ENCODE peak calls at places on chromosome 20, in four cellular contexts. One of them, this sample, is unnamed.

GRCh38 chr20:59696476-59696875 is 92.1 kb downstream of the PHACTR3 start:
- DNase-seq in NAMALWA: no peak
- DNase-seq in nephron progenitor cell: no peak
- DNase-seq in GM23248: no peak
- DNase-seq in this sample: no peak

GRCh38 chr20:4507288-4507719 is 214.4 kb upstream of the PRND start:
- DNase-seq in nephron progenitor cell: no peak
- DNase-seq in NAMALWA: no peak
- DNase-seq in GM23248: peak; percentile 86
- DNase-seq in this sample: no peak

GRCh38 chr20:34579936-34580587 is 21.5 kb downstream of the MAP1LC3A start:
- DNase-seq in NAMALWA: peak; percentile 70
- DNase-seq in nephron progenitor cell: no peak
- DNase-seq in GM23248: peak; percentile 50
- DNase-seq in this sample: peak; percentile 42

GRCh38 chr20:2754426-2754825 is 46.0 kb downstream of the CPXM1 start:
- DNase-seq in NAMALWA: no peak
- DNase-seq in GM23248: no peak
- DNase-seq in nephron progenitor cell: no peak
- DNase-seq in this sample: no peak

GRCh38 chr20:16279320-16279719 is 293.9 kb downstream of the KIF16B start:
- DNase-seq in NAMALWA: peak; percentile 2
- DNase-seq in GM23248: no peak
- DNase-seq in nephron progenitor cell: no peak
- DNase-seq in this sample: no peak

GRCh38 chr20:57941572-57942381 is 232.0 kb upstream of the PMEPA1 start:
- DNase-seq in nephron progenitor cell: peak; percentile 37
- DNase-seq in GM23248: no peak
- DNase-seq in NAMALWA: no peak
- DNase-seq in this sample: no peak

GRCh38 chr20:62668441-62669027 is 26.2 kb downstream of the SLCO4A1 start:
- DNase-seq in NAMALWA: no peak
- DNase-seq in nephron progenitor cell: peak; percentile 83
- DNase-seq in GM23248: peak; percentile 84
- DNase-seq in this sample: peak; percentile 76

GRCh38 chr20:41017448-41018042 is 11.1 kb upstream of the TOP1 start:
- DNase-seq in NAMALWA: no peak
- DNase-seq in nephron progenitor cell: no peak
- DNase-seq in GM23248: no peak
- DNase-seq in this sample: no peak

GRCh38 chr20:60203451-60203850 is 245.2 kb downstream of the CDH26 start:
- DNase-seq in nephron progenitor cell: no peak
- DNase-seq in GM23248: peak; percentile 18
- DNase-seq in NAMALWA: no peak
- DNase-seq in this sample: no peak

GRCh38 chr20:59749293-59749680 is 144.9 kb downstream of the PHACTR3 start:
- DNase-seq in NAMALWA: no peak
- DNase-seq in GM23248: peak; percentile 96
- DNase-seq in nephron progenitor cell: no peak
- DNase-seq in this sample: no peak

GRCh38 chr20:33301192-33301930 is 18.3 kb downstream of the BPIFB1 start:
- DNase-seq in NAMALWA: peak; percentile 22
- DNase-seq in GM23248: peak; percentile 78
- DNase-seq in nephron progenitor cell: no peak
- DNase-seq in this sample: no peak

GRCh38 chr20:24785141-24785924 is 163.7 kb upstream of the CST7 start:
- DNase-seq in NAMALWA: no peak
- DNase-seq in GM23248: peak; percentile 64
- DNase-seq in nephron progenitor cell: no peak
- DNase-seq in this sample: no peak

GRCh38 chr20:46688151-46689081 is 828 bp downstream of the TP53RK start:
- DNase-seq in nephron progenitor cell: no peak
- DNase-seq in NAMALWA: peak; percentile 13
- DNase-seq in GM23248: peak; percentile 76
- DNase-seq in this sample: no peak

GRCh38 chr20:44624743-44625271 is 26.7 kb downstream of the ADA start:
- DNase-seq in GM23248: no peak
- DNase-seq in NAMALWA: no peak
- DNase-seq in nephron progenitor cell: no peak
- DNase-seq in this sample: no peak

GRCh38 chr20:1840865-1841553 is 54.2 kb upstream of the SIRPA start:
- DNase-seq in GM23248: peak; percentile 47
- DNase-seq in nephron progenitor cell: no peak
- DNase-seq in NAMALWA: no peak
- DNase-seq in this sample: no peak